ENCODE peak calls at places on chromosome 20, in seven cellular contexts. U is neural crest cell, B is GM18507, G is GM13976, A is EH, R is germinal center, X is PC-9. F is an unnamed sample.

GRCh38 chr20:10648651-10649050 is 25.1 kb downstream of the JAG1 start:
- DNase-seq in A (peak), B (no peak), R (no peak), X (no peak), G (no peak), U (no peak), F (no peak)

GRCh38 chr20:41030536-41031242 is 2.1 kb downstream of the TOP1 start:
- DNase-seq in G (no peak), R (no peak), X (no peak), U (no peak), A (peak), B (no peak), F (no peak)

GRCh38 chr20:856361-856775 is 22.9 kb downstream of the FAM110A start:
- DNase-seq in G (no peak), A (peak), B (no peak), X (peak), U (no peak), R (no peak), F (no peak)

GRCh38 chr20:40749985-40750506 is 61.0 kb upstream of the MAFB start:
- DNase-seq in B (no peak), R (no peak), U (no peak), A (peak), X (no peak), G (no peak), F (no peak)

GRCh38 chr20:51195419-51195901 is 172.6 kb upstream of the KCNG1 start:
- DNase-seq in X (peak), A (peak), R (no peak), B (no peak), U (no peak), G (no peak), F (no peak)

GRCh38 chr20:38870733-38871559 is 55.3 kb upstream of the FAM83D start:
- DNase-seq in A (peak), B (no peak), G (no peak), R (no peak), U (no peak), X (peak), F (no peak)

GRCh38 chr20:52056203-52057062 is 135.1 kb downstream of the ZFP64 start:
- DNase-seq in X (no peak), G (no peak), A (peak), R (no peak), B (no peak), U (no peak), F (no peak)

GRCh38 chr20:37736132-37736531 is 42.3 kb downstream of the CTNNBL1 start:
- DNase-seq in G (no peak), U (no peak), R (no peak), A (no peak), X (no peak), B (no peak), F (no peak)

GRCh38 chr20:32528291-32528891 is 56.7 kb downstream of the NOL4L start:
- DNase-seq in U (no peak), A (no peak), X (no peak), B (no peak), R (no peak), G (no peak), F (no peak)

GRCh38 chr20:8260837-8261241 is 128.8 kb downstream of the PLCB1 start:
- DNase-seq in R (no peak), X (no peak), U (no peak), B (no peak), G (no peak), A (no peak), F (no peak)

GRCh38 chr20:32792316-32792715 is 27.4 kb upstream of the MAPRE1 start:
- DNase-seq in R (peak), U (peak), B (peak), G (peak), A (peak), X (no peak), F (peak)

GRCh38 chr20:12069181-12069580 is 151.5 kb downstream of the BTBD3 start:
- DNase-seq in X (no peak), A (no peak), U (no peak), B (no peak), G (no peak), R (no peak), F (no peak)

GRCh38 chr20:4905612-4906011 is 95.7 kb downstream of the SLC23A2 start:
- DNase-seq in A (no peak), U (no peak), B (no peak), G (no peak), X (no peak), R (no peak), F (no peak)

GRCh38 chr20:43799741-43800140 is 72.9 kb upstream of the GTSF1L start:
- DNase-seq in R (no peak), U (no peak), X (no peak), B (no peak), G (no peak), A (no peak), F (no peak)

F was measured in ecto neural progenitor cell.